ENCODE peak calls at places on chromosome 16, in seven cellular contexts. T is cardiac fibroblast, R is RWPE2, L is endothelial cell, N is AG10803, X is AG04450, Z is thoracic aorta. A is an unnamed sample.

GRCh38 chr16:85627835-85628556 is 14.9 kb downstream of the GSE1 start:
- DNase-seq in T (no peak), R (no peak), L (no peak), N (no peak), X (no peak), Z (no peak), A (no peak)

GRCh38 chr16:68190745-68191510 is 45.0 kb downstream of the ESRP2 start:
- DNase-seq in T (no peak), R (no peak), L (no peak), N (peak), X (no peak), Z (no peak), A (no peak)

GRCh38 chr16:84159006-84159405 is 13.9 kb downstream of the DNAAF1 start:
- DNase-seq in T (no peak), R (no peak), L (no peak), N (no peak), X (no peak), Z (no peak), A (no peak)

GRCh38 chr16:65875362-65876199 is 490.9 kb upstream of the CDH5 start:
- DNase-seq in T (peak), R (no peak), L (no peak), N (no peak), X (no peak), Z (no peak), A (no peak)

GRCh38 chr16:49484454-49484853 is 110.8 kb downstream of the C16orf78 start:
- DNase-seq in T (peak), R (peak), L (peak), N (no peak), X (no peak), Z (peak), A (peak)

GRCh38 chr16:20072524-20073202 is 1.0 kb downstream of the GPR139 start:
- DNase-seq in T (no peak), R (no peak), L (no peak), N (no peak), X (no peak), Z (no peak), A (no peak)

GRCh38 chr16:75305364-75306101 is 54.1 kb upstream of the BCAR1 start:
- DNase-seq in T (peak), R (peak), L (peak), N (peak), X (peak), Z (peak), A (peak)

GRCh38 chr16:67173808-67174705 is 3.7 kb downstream of the NOL3 start:
- DNase-seq in T (peak), R (peak), L (peak), N (peak), X (peak), Z (peak), A (peak)

GRCh38 chr16:85137323-85138072 is 25.2 kb upstream of the CIBAR2 start:
- DNase-seq in T (peak), R (no peak), L (no peak), N (peak), X (peak), Z (peak), A (no peak)

GRCh38 chr16:72256398-72257048 is 84.6 kb upstream of the PMFBP1 start:
- DNase-seq in T (peak), R (no peak), L (no peak), N (peak), X (peak), Z (no peak), A (no peak)

GRCh38 chr16:4388275-4389021 is 16.8 kb downstream of the VASN start:
- DNase-seq in T (peak), R (no peak), L (no peak), N (peak), X (no peak), Z (no peak), A (no peak)

GRCh38 chr16:87416826-87417471 is 24.8 kb downstream of the MAP1LC3B start:
- DNase-seq in T (peak), R (no peak), L (no peak), N (peak), X (no peak), Z (no peak), A (no peak)

GRCh38 chr16:68065716-68066305 is 19.4 kb upstream of the NFATC3 start:
- DNase-seq in T (peak), R (no peak), L (no peak), N (peak), X (no peak), Z (no peak), A (no peak)

GRCh38 chr16:29678691-29679267 is at the start of gene QPRT:
- DNase-seq in T (peak), R (no peak), L (peak), N (peak), X (no peak), Z (no peak), A (peak)

GRCh38 chr16:19227643-19228042 is 57.9 kb upstream of the CLEC19A start:
- DNase-seq in T (no peak), R (no peak), L (no peak), N (no peak), X (no peak), Z (no peak), A (no peak)

GRCh38 chr16:28975158-28975603 is 603 bp downstream of the SPNS1 start:
- DNase-seq in T (no peak), R (no peak), L (no peak), N (no peak), X (no peak), Z (no peak), A (no peak)

GRCh38 chr16:82262244-82262643 is 92.2 kb upstream of the MPHOSPH6 start:
- DNase-seq in T (no peak), R (no peak), L (no peak), N (no peak), X (no peak), Z (no peak), A (no peak)

GRCh38 chr16:82263456-82264159 is 93.6 kb upstream of the MPHOSPH6 start:
- DNase-seq in T (peak), R (no peak), L (peak), N (peak), X (peak), Z (no peak), A (no peak)

GRCh38 chr16:82265809-82266208 is 95.8 kb upstream of the MPHOSPH6 start:
- DNase-seq in T (no peak), R (no peak), L (no peak), N (no peak), X (no peak), Z (no peak), A (no peak)

GRCh38 chr16:82260212-82260795 is 90.3 kb upstream of the MPHOSPH6 start:
- DNase-seq in T (no peak), R (no peak), L (no peak), N (no peak), X (no peak), Z (no peak), A (no peak)

DNA sequence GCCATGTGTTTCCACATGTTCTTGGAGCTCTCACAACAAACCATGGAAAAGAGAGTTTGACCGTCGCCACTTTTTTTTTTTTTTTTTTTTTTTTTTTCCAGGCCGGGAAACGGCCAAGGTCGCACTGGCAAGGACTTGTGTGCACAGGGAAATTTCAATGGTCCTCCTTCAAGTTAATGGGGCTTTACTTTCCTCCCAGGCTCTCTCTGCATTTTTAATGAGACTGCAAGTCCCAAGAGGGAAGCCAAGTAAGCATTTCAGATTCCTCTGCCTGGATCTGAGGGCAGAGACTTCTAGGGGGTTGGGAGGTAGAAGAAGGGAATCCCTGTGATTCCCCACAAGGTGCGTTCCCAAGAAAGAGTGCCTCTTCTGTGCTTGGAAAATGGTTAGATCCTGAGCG is 94.8 kb upstream of the MPHOSPH6 start:
- DNase-seq in T (no peak), R (no peak), L (no peak), N (no peak), X (no peak), Z (no peak), A (no peak)
- TF ChIP-seq CTCF in T (no peak), R (no peak), L (no peak), N (no peak), X (no peak), Z (no peak), A (no peak)

GRCh38 chr16:79997257-79997656 is 396.7 kb upstream of the MAF start:
- DNase-seq in T (no peak), R (no peak), L (no peak), N (peak), X (peak), Z (no peak), A (no peak)
- TF ChIP-seq CTCF in T (peak), R (peak), L (peak), N (peak), X (peak), Z (no peak), A (peak)

DNA sequence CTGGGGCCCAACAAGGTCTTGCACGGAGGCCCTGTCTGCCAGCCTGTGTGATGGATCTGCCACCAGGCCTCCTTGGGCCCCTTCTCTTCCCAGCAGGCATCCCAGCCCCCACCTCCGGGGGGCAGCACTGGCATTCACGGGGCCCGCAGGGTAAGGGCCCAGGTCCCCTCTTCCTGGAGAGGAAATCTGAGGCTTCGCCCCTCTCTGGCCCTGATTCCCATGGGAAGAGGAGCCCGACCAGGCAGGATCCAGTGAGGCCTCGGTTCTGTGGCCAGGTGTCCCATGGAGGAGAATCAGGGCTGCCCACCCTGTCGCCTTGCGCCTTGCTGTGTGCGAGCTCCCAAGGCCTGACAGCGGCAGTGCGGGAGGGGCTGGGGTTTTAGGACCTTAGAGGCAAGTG is 48.4 kb downstream of the PDPK1 start:
- DNase-seq in T (no peak), R (peak), L (no peak), N (no peak), X (no peak), Z (no peak), A (no peak)
- TF ChIP-seq CTCF in T (peak), R (no peak), L (peak), N (no peak), X (no peak), Z (no peak), A (peak)

GRCh38 chr16:31079342-31079944 is 5.2 kb downstream of the ZNF646 start:
- DNase-seq in T (no peak), R (peak), L (no peak), N (no peak), X (no peak), Z (no peak), A (no peak)

GRCh38 chr16:31076319-31076718 is 2.1 kb downstream of the ZNF646 start:
- DNase-seq in T (no peak), R (peak), L (no peak), N (no peak), X (no peak), Z (no peak), A (no peak)

GRCh38 chr16:31077024-31077423 is 2.8 kb downstream of the ZNF646 start:
- DNase-seq in T (no peak), R (peak), L (no peak), N (no peak), X (no peak), Z (no peak), A (no peak)

GRCh38 chr16:31078597-31079341 is 4.5 kb downstream of the ZNF646 start:
- DNase-seq in T (no peak), R (no peak), L (no peak), N (no peak), X (no peak), Z (no peak), A (no peak)

GRCh38 chr16:31077592-31078199 is 3.5 kb downstream of the ZNF646 start:
- DNase-seq in T (no peak), R (peak), L (no peak), N (no peak), X (no peak), Z (no peak), A (no peak)
- TF ChIP-seq CTCF in T (no peak), R (no peak), L (no peak), N (no peak), X (peak), Z (no peak), A (no peak)

GRCh38 chr16:24409045-24409444 is 130.3 kb upstream of the RBBP6 start:
- DNase-seq in T (no peak), R (no peak), L (no peak), N (no peak), X (no peak), Z (no peak), A (no peak)
- TF ChIP-seq CTCF in T (no peak), R (peak), L (no peak), N (no peak), X (no peak), Z (no peak), A (peak)

DNA sequence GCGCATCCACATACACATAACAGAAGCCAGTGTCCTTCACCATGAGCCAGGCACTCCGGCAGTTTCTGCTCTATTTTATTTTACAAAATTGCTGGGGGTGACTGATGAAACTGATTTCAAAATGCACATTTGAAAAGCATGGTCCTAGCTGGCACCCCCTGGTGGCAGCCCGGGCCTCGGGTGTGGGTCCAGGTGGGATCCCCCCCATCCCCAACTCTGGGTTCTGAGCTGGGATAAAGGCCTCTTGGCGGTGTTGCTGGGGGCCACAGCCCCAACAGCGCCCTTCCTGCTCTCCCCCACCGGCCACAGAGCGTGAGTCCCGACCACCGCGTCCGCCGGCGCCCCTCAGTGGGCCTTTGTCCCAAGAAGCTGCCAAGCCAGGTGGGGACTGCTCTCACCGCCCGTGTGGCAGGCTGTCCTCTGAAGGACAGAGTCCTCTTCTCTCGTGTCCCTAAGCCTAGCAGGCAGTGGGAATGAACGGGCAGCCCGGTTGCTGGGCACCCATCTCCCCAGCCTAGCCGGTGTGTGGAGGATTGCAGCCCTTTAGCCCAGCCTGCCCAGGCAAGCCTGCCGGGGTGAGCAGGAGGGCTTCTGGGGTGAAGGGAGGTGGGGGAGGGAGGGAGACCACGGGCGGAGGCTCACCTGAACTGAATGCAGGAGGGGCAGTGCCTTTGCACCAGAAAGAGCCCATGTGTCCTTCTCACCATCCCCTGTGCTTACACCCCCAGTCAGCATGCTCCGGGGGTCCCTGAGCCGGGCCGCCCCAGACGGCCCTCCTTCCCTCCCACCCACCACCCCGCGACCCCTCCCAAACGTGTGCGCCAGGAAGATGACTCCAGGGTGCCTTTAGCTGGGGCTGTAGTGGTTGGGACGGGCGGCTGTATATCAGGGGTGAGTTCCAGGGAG is 898 bp downstream of the SNAI3 start:
- DNase-seq in T (peak), R (no peak), L (peak), N (peak), X (no peak), Z (no peak), A (peak)
- TF ChIP-seq CTCF in T (peak), R (peak), L (peak), N (peak), X (peak), Z (peak), A (peak)

DNA sequence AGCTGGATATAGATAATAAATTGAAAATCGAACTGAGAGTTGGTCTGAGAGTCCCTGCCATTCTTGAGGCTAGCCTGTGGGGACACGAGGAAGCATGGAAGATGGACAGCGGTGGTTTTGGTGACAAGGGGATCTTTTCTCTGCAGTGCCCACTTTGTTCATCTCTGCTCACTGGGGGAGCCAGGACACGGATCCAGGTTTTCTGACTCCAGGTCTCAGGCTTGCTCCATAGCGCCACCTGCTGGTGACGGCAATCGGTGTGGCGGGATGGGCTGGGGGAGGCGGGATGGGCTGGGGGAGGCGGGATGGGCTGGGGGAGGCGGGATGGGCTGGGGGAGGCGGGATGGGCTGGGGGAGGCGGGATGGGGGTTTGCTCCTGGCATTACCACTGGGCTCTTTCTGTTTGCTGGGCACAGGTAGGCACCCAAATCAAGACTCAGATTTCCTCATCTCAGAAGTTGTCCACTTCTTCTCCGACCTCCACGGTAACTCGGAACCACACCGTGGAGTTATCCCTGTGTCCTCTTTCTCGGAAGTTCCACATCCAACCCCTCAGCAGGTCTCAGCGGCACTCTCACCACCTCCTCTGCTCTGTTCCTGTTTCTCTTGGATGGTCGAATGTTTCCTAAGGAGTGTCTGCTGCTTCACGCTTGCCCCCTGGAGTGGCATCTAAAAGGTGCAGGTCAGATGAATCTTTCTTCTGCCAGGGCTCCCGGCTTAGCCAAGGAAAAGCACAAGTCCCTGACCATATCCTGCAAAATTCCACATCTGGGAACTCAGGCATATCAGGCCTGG is 142.4 kb downstream of the CYLD start:
- DNase-seq in T (no peak), R (no peak), L (peak), N (no peak), X (no peak), Z (no peak), A (no peak)
- TF ChIP-seq CTCF in T (peak), R (peak), L (peak), N (peak), X (peak), Z (no peak), A (peak)

GRCh38 chr16:81216114-81216513 is 22.4 kb upstream of the BCO1 start:
- DNase-seq in T (no peak), R (no peak), L (no peak), N (no peak), X (no peak), Z (no peak), A (no peak)

GRCh38 chr16:81210807-81211206 is 27.7 kb upstream of the BCO1 start:
- DNase-seq in T (no peak), R (no peak), L (no peak), N (no peak), X (no peak), Z (no peak), A (no peak)

GRCh38 chr16:81216706-81217105 is 21.8 kb upstream of the BCO1 start:
- DNase-seq in T (no peak), R (no peak), L (no peak), N (no peak), X (no peak), Z (no peak), A (no peak)

GRCh38 chr16:81212830-81213465 is 25.5 kb upstream of the BCO1 start:
- DNase-seq in T (no peak), R (no peak), L (no peak), N (no peak), X (no peak), Z (no peak), A (no peak)

GRCh38 chr16:81214745-81215166 is 23.7 kb upstream of the BCO1 start:
- DNase-seq in T (peak), R (no peak), L (peak), N (peak), X (no peak), Z (no peak), A (no peak)
- TF ChIP-seq CTCF in T (peak), R (peak), L (peak), N (peak), X (peak), Z (no peak), A (peak)

GRCh38 chr16:56282455-56282854 is 91.2 kb downstream of the GNAO1 start:
- DNase-seq in T (no peak), R (no peak), L (no peak), N (no peak), X (no peak), Z (no peak), A (no peak)

GRCh38 chr16:56278196-56278855 is 87.0 kb downstream of the GNAO1 start:
- DNase-seq in T (no peak), R (no peak), L (no peak), N (no peak), X (no peak), Z (no peak), A (no peak)

GRCh38 chr16:56279132-56279531 is 87.8 kb downstream of the GNAO1 start:
- DNase-seq in T (no peak), R (no peak), L (no peak), N (no peak), X (no peak), Z (no peak), A (peak)

GRCh38 chr16:56279914-56280313 is 88.6 kb downstream of the GNAO1 start:
- DNase-seq in T (no peak), R (no peak), L (no peak), N (no peak), X (no peak), Z (no peak), A (no peak)

DNA sequence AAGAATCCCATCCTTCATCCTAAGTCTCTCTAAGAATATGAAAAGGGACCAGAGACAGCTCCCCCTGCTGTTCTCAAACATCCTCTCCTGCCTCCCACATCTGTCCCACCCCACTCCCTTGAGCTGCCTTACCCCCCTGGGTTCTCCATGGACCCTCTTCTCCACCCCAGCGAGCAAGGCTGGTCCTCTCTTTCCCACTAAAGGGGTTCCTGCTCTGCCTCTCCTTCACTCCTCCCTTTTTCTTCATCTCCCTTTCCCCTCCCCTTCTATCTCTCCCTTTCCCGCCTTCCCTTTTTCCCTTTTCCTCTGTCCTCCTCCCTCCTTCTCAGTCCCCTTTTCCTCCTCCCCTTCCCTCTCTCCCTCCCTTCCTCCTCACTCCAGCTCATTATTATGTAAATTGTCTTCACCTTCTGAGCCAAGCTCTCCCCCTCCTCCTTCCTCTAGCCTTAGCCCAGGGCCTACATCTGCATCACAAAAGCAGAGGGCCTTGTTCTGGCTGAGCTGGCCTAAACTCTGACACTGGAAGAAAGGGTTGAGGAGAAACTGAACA is 90.0 kb downstream of the GNAO1 start:
- DNase-seq in T (no peak), R (no peak), L (peak), N (no peak), X (no peak), Z (no peak), A (no peak)
- TF ChIP-seq CTCF in T (peak), R (peak), L (no peak), N (peak), X (peak), Z (no peak), A (peak)

A was measured in GM06990.